ENCODE peak calls at places on chromosomes 3 and 15, in five cellular contexts. E is GM13976; K is stimulated activated CD4-positive, alpha-beta T cell treated with anti-CD3 and anti-CD28 coated beads, Interleukin-1b, Interleukin-23, amount 100 ng/mL, for 1 hour; P is M059J; O is amygdala. A is an unnamed sample.

GRCh38 chr3:162610261-162610660 is 1113.7 kb downstream of the OTOL1 start:
- DNase-seq in K (no peak), O (no peak), P (no peak), E (no peak), A (no peak)

GRCh38 chr15:25327671-25328070 is 111.2 kb downstream of the UBE3A start:
- DNase-seq in O (no peak), E (no peak), K (no peak), P (no peak), A (no peak)

GRCh38 chr3:30704931-30705890 is 98.8 kb downstream of the TGFBR2 start:
- DNase-seq in O (no peak), K (no peak), P (no peak), E (no peak), A (no peak)

GRCh38 chr3:54756330-54756731 is 171.5 kb downstream of the LRTM1 start:
- DNase-seq in O (no peak), E (no peak), K (no peak), P (peak), A (no peak)

GRCh38 chr3:82942041-82942440 is 1180.6 kb upstream of the GBE1 start:
- DNase-seq in O (no peak), P (no peak), E (peak), K (no peak), A (no peak)

GRCh38 chr3:127216415-127217261 is 23.7 kb downstream of the PRR23E start:
- DNase-seq in K (no peak), E (peak), O (no peak), P (peak), A (no peak)

GRCh38 chr3:178537123-178537754 is 1.0 kb downstream of the KCNMB2 start:
- DNase-seq in E (no peak), P (no peak), O (no peak), K (no peak), A (no peak)

GRCh38 chr3:55409802-55410201 is 77.3 kb downstream of the WNT5A start:
- DNase-seq in K (no peak), O (no peak), E (no peak), P (peak), A (no peak)

GRCh38 chr15:67082007-67082536 is 16.7 kb downstream of the SMAD3 start:
- DNase-seq in E (no peak), P (peak), O (no peak), K (no peak), A (no peak)

GRCh38 chr3:18758047-18758704 is 333.0 kb upstream of the SATB1 start:
- DNase-seq in O (no peak), E (peak), P (peak), K (no peak), A (no peak)

GRCh38 chr3:111336511-111336910 is 205.5 kb upstream of the CD96 start:
- DNase-seq in E (no peak), P (peak), O (no peak), K (no peak), A (no peak)

GRCh38 chr3:156449712-156450574 is 105.0 kb downstream of the SSR3 start:
- DNase-seq in E (peak), O (no peak), K (no peak), P (peak), A (no peak)

A was measured in NCI-H1436 treated with DMSO at 0.1 percent for 48 hours.